ENCODE peak calls at places on chromosome 1, in seven cellular contexts. U is GM12878, P is GM12891, S is K562, F is H1, Z is HepG2, O is SK-N-SH. G is an unnamed sample.

GRCh38 chr1:168918860-168919741 is 187.4 kb upstream of the ATP1B1 start:
- DNase-seq in F (peak; percentile 13), S (no peak), U (no peak), P (no peak), O (no peak), Z (peak; percentile 44), G (no peak)

GRCh38 chr1:15452866-15453571 is 3.5 kb upstream of the CELA2A start:
- DNase-seq in P (no peak), F (no peak), U (no peak), O (no peak), Z (no peak), S (no peak), G (no peak)

GRCh38 chr1:12620931-12621330 is 2.9 kb upstream of the DHRS3 start:
- DNase-seq in U (no peak), F (no peak), Z (no peak), O (no peak), P (no peak), S (no peak), G (no peak)

GRCh38 chr1:21852282-21853129 is 40.4 kb downstream of the LDLRAD2 start:
- DNase-seq in U (peak; percentile 54), P (peak; percentile 86), Z (no peak), O (no peak), F (no peak), S (no peak), G (peak; percentile 69)

GRCh38 chr1:48047116-48047515 is 49.9 kb upstream of the TRABD2B start:
- DNase-seq in Z (no peak), O (no peak), U (no peak), P (no peak), F (no peak), S (no peak), G (no peak)

GRCh38 chr1:161096514-161096913 is 1.6 kb upstream of the KLHDC9 start:
- DNase-seq in O (no peak), U (no peak), Z (no peak), S (no peak), F (no peak), P (no peak), G (no peak)

GRCh38 chr1:185759061-185759460 is 24.9 kb downstream of the HMCN1 start:
- DNase-seq in S (no peak), P (no peak), Z (no peak), O (no peak), U (no peak), F (no peak), G (no peak)

GRCh38 chr1:224331326-224331725 is 1.4 kb upstream of the NVL start:
- DNase-seq in S (no peak), U (no peak), O (no peak), F (no peak), P (no peak), Z (no peak), G (no peak)

GRCh38 chr1:116940809-116941640 is 31.3 kb downstream of the PTGFRN start:
- DNase-seq in U (no peak), O (peak; percentile 42), S (no peak), Z (no peak), P (no peak), F (no peak), G (no peak)

GRCh38 chr1:10267319-10267718 is 56.9 kb downstream of the KIF1B start:
- DNase-seq in P (no peak), O (no peak), U (no peak), Z (no peak), S (no peak), F (no peak), G (no peak)

GRCh38 chr1:16236091-16236494 is 890 bp downstream of the CPLANE2 start:
- DNase-seq in U (peak; percentile 38), O (peak; percentile 82), Z (peak; percentile 35), F (no peak), S (peak; percentile 41), P (no peak), G (peak; percentile 52)

GRCh38 chr1:11680270-11681070 is 478 bp downstream of the MAD2L2 start:
- DNase-seq in O (peak; percentile 58), U (no peak), P (no peak), S (no peak), Z (no peak), F (no peak), G (no peak)

GRCh38 chr1:230280054-230280795 is 145.9 kb downstream of the PGBD5 start:
- DNase-seq in P (no peak), S (no peak), U (no peak), O (no peak), Z (no peak), F (no peak), G (no peak)

GRCh38 chr1:1082239-1083180 is 8.4 kb upstream of the RNF223 start:
- DNase-seq in U (no peak), O (peak; percentile 24), S (no peak), Z (no peak), P (no peak), F (no peak), G (peak; percentile 9)

GRCh38 chr1:67952071-67952470 is 98.4 kb downstream of the DIRAS3 start:
- DNase-seq in S (no peak), F (no peak), P (no peak), O (no peak), Z (no peak), U (no peak), G (no peak)

DNA sequence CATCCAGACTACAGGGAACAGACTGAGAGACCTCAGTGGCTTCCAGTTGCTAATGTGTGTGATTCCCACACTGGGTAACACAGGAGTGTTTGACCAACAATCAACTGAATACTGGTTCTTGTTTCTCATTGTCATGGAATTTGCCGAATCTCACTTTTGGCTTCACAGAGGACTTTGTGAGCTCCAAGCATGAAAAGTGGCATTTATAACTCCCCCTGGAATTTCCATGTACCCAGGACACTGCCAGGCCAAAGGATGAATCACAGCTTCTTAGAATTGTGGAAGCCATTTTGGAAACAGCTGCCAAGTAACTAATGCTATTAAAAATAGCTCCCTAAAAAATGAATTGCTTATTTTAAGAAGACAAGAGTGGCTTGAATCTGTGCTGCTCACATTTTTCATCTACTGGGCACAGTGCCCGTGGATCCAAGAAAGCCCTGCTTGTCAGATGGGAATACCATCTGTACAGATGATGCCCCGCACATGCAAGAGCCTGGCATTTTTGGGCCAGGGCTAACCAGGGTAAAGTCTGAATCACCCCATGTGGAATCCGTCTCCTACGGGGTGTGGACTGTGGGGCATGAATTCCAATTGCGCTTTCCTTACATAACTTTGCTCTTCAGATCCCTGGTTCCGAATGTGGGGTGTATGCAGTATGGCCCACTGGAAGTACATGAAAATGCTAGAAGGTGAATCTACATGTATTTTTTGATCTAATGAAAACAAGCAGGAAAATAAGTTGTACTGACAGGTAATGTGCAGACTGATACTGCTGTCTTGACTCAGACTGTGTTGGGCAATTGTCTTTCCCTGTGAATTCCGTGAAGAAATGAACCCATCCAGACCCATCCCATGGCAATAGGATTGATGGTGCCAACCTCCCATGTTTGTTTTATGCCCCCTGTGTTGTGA is 487.3 kb downstream of the SIPA1L2 start:
- DNase-seq in P (no peak), Z (no peak), S (no peak), F (no peak), U (no peak), O (peak; percentile 6), G (no peak)
- TF ChIP-seq TAF1 in P (no peak), Z (no peak), S (no peak), F (no peak), U (no peak), O (peak; percentile 26), G (no peak)

GRCh38 chr1:109654519-109654918 is 1.4 kb upstream of the GSTM4 start:
- DNase-seq in P (no peak), O (no peak), F (no peak), S (no peak), Z (no peak), U (no peak), G (no peak)

GRCh38 chr1:109650609-109651008 is 5.3 kb upstream of the GSTM4 start:
- DNase-seq in O (no peak), S (no peak), P (no peak), F (no peak), U (no peak), Z (no peak), G (no peak)

GRCh38 chr1:109652446-109652845 is 3.5 kb upstream of the GSTM4 start:
- DNase-seq in U (no peak), P (no peak), Z (no peak), O (no peak), S (no peak), F (no peak), G (no peak)

GRCh38 chr1:109655624-109656519 is at the start of gene GSTM4:
- DNase-seq in Z (peak; percentile 59), O (peak; percentile 89), U (peak; percentile 47), P (peak; percentile 86), S (peak; percentile 89), F (peak; percentile 44), G (peak; percentile 84)

DNA sequence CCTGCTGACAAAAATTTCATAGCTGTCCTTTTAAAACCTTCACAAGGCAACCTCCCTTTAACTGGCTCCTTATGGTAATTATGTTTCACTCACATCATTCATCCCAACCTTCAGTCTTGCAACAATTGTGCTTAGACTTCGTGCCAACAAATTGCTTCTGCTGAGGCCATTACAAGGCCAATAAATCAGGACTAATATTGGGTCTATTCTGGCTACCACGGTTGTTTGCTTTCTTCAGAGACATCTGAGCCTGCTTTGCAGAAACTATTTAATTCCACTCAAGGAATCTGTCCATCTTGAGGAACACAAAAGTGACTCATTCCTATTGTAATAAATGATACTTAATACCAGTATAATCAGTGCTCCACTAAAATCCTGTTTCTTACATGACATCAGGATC is 2.6 kb upstream of the GSTM4 start:
- DNase-seq in S (no peak), P (no peak), F (no peak), Z (no peak), O (no peak), U (no peak), G (no peak)
- TF ChIP-seq TAF1 in S (no peak), P (no peak), F (no peak), Z (no peak), O (no peak), U (no peak), G (no peak)

DNA sequence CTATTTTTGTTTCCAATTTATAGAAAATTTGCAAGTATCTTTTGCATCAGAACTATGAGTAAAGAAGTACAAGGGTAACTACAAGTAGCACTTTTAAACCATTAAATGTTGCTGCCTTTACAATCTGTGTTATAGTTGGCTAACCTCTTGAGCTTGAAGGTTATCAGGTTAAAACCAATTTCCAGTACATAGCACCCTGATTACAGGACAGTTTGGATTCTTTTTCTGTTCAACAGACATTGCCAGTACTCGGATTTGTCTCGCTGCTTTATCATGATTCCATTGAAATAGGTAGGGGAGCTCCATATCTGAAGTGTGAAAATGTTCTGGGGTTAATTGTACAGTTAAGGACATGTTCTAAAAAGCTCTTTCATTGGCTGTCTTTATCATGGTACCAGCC is 40.0 kb downstream of the MIA3 start:
- DNase-seq in U (no peak), Z (no peak), F (no peak), O (no peak), S (no peak), P (no peak), G (no peak)
- TF ChIP-seq TAF1 in U (no peak), Z (no peak), F (no peak), O (no peak), S (no peak), P (no peak), G (no peak)

DNA sequence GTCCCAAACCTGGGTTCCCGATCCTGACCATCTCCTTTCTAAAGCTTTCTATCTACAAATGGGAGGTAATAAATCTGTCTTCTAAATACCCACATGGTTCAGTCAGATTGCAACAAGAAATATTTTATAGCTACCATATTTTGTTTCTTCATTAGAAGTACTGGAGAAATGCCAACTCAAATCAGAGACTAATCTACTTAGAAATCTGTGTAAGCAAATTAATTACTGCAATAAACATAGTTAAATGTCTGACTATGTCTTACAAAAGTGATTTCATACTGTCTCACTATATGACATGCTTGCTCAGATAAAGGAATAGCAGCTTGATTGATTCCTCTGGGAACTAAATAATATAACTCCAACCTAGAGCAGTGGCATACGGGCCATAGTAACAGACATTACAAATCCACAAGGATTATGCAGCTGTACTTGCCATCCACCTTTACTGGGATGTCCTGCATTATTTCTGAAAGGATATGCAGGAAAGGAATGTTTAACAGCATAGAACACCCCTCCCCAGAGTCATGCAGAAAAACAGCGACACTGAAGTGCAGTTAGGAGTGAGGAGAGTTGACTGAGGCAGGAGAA is 80.3 kb downstream of the PCNX2 start:
- DNase-seq in Z (no peak), O (no peak), P (no peak), U (no peak), S (no peak), F (no peak), G (no peak)
- TF ChIP-seq TAF1 in Z (no peak), O (no peak), P (no peak), U (no peak), S (no peak), F (no peak), G (no peak)

G was measured in GM12892.